ENCODE peak calls at places on chromosome 1, in nine cellular contexts. V is D341Med; U is stimulated activated CD4-positive, alpha-beta T cell treated with anti-CD3 and anti-CD28 coated beads, Interleukin-1b, Interleukin-23, amount 100 ng/mL, for 48 hours; D is hypothalamus; Y is stimulated activated CD8-positive, alpha-beta memory T cell treated with anti-CD3 and anti-CD28 coated beads, Interleukin-2, amount 100 ng/mL, for 48 hours; M is mammary epithelial cell; K is fibroblast of pulmonary artery; A is sigmoid colon; B is Ammon's horn. O is an unnamed sample.

GRCh38 chr1:175198332-175198731 is 5.8 kb upstream of the KIAA0040 start:
- DNase-seq in K (peak; percentile 9), Y (no peak), A (no peak), M (no peak), V (no peak), U (no peak), D (no peak), B (no peak), O (no peak)

GRCh38 chr1:37394574-37395464 is 79.6 kb upstream of the ZC3H12A start:
- DNase-seq in U (no peak), A (no peak), D (no peak), M (no peak), K (no peak), Y (no peak), B (no peak), V (peak; percentile 57), O (no peak)

GRCh38 chr1:206955476-206956312 is 9.4 kb upstream of the PIGR start:
- DNase-seq in M (no peak), Y (no peak), U (peak; percentile 6), D (no peak), K (no peak), B (no peak), A (no peak), V (no peak), O (no peak)

GRCh38 chr1:54575605-54576004 is 27.6 kb downstream of the ACOT11 start:
- DNase-seq in M (no peak), V (no peak), U (no peak), A (peak; percentile 44), D (no peak), Y (no peak), B (no peak), K (no peak), O (no peak)

GRCh38 chr1:203607169-203607873 is 19.3 kb upstream of the ATP2B4 start:
- DNase-seq in M (peak; percentile 76), Y (no peak), D (no peak), K (peak; percentile 92), V (no peak), A (no peak), B (peak; percentile 44), U (peak; percentile 65), O (peak; percentile 90)

GRCh38 chr1:3453891-3454810 is at the start of gene ARHGEF16:
- DNase-seq in B (no peak), D (peak; percentile 21), U (peak; percentile 16), Y (no peak), A (no peak), M (peak; percentile 65), K (peak; percentile 20), V (peak; percentile 72), O (no peak)

GRCh38 chr1:111923766-111924165 is 65.7 kb downstream of the KCND3 start:
- DNase-seq in M (no peak), V (no peak), K (no peak), Y (no peak), D (no peak), A (peak; percentile 52), B (no peak), U (no peak), O (no peak)

GRCh38 chr1:63322248-63322943 is at the start of gene FOXD3:
- DNase-seq in D (peak; percentile 5), A (peak; percentile 85), V (peak; percentile 55), M (peak; percentile 25), Y (no peak), U (no peak), K (peak; percentile 43), B (no peak), O (no peak)

GRCh38 chr1:68230901-68231626 is 1.3 kb downstream of the WLS start:
- DNase-seq in U (no peak), V (peak; percentile 44), B (no peak), Y (no peak), K (peak; percentile 18), D (no peak), A (peak; percentile 79), M (peak; percentile 29), O (no peak)